ENCODE peak calls at places on chromosomes 13 and 19, in ten cellular contexts. O is A549, A is fibroblast of pulmonary artery, Y is AG04450, Z is mammary epithelial cell, C is neuronal stem cell, I is suprapubic skin, M is upper lobe of left lung, J is kidney epithelial cell, U is cardiac fibroblast. G is an unnamed sample.

GRCh38 chr19:10854350-10855089 is 6.3 kb downstream of the C19orf38 start:
- DNase-seq in Y (no peak), J (no peak), M (no peak), O (no peak), C (no peak), I (no peak), U (no peak), Z (no peak), A (no peak), G (no peak)

GRCh38 chr19:40623403-40624239 is 22.5 kb downstream of the LTBP4 start:
- DNase-seq in I (no peak), J (no peak), A (peak), U (no peak), M (no peak), Y (no peak), C (no peak), Z (no peak), O (peak), G (no peak)

GRCh38 chr13:95535243-95535642 is 17.3 kb upstream of the CLDN10 start:
- DNase-seq in I (no peak), Z (peak), Y (no peak), C (no peak), M (peak), A (peak), U (peak), J (peak), O (peak), G (no peak)

GRCh38 chr13:38636756-38637155 is 50.1 kb upstream of the FREM2 start:
- DNase-seq in C (no peak), O (no peak), U (no peak), Y (no peak), J (no peak), Z (no peak), A (no peak), I (no peak), M (peak), G (no peak)

GRCh38 chr19:5126498-5127223 is 157.7 kb downstream of the KDM4B start:
- DNase-seq in U (no peak), M (no peak), O (no peak), C (no peak), I (no peak), Y (no peak), J (no peak), Z (no peak), A (no peak), G (no peak)

GRCh38 chr19:413756-414420 is 4.9 kb upstream of the C2CD4C start:
- DNase-seq in O (no peak), J (no peak), A (no peak), I (no peak), U (no peak), M (peak), Y (no peak), C (no peak), Z (no peak), G (no peak)

GRCh38 chr19:16976471-16976870 is 50.1 kb downstream of the CPAMD8 start:
- DNase-seq in Y (no peak), A (no peak), C (no peak), O (no peak), M (no peak), J (no peak), I (no peak), Z (no peak), U (no peak), G (no peak)

GRCh38 chr19:16370671-16371391 is 46.2 kb downstream of the KLF2 start:
- DNase-seq in M (no peak), C (no peak), O (no peak), U (no peak), A (no peak), Z (no peak), Y (no peak), I (no peak), J (no peak), G (no peak)

GRCh38 chr19:43574424-43575155 is 737 bp downstream of the XRCC1 start:
- DNase-seq in A (no peak), C (no peak), M (no peak), J (no peak), O (no peak), Y (no peak), Z (peak), U (peak), I (no peak), G (no peak)

GRCh38 chr19:43575156-43575950 is at the start of the genes PINLYP and XRCC1:
- DNase-seq in J (peak), I (peak), C (peak), A (peak), Z (peak), O (peak), U (peak), M (peak), Y (peak), G (peak)

GRCh38 chr19:43578787-43579186 is 3.2 kb downstream of the PINLYP start:
- DNase-seq in I (no peak), J (no peak), M (no peak), Z (no peak), A (no peak), O (no peak), U (no peak), Y (no peak), C (no peak), G (no peak)

GRCh38 chr19:43576479-43576878 is 878 bp downstream of the PINLYP start:
- DNase-seq in Z (peak), O (no peak), Y (no peak), U (no peak), C (no peak), J (no peak), I (no peak), M (no peak), A (no peak), G (no peak)

DNA sequence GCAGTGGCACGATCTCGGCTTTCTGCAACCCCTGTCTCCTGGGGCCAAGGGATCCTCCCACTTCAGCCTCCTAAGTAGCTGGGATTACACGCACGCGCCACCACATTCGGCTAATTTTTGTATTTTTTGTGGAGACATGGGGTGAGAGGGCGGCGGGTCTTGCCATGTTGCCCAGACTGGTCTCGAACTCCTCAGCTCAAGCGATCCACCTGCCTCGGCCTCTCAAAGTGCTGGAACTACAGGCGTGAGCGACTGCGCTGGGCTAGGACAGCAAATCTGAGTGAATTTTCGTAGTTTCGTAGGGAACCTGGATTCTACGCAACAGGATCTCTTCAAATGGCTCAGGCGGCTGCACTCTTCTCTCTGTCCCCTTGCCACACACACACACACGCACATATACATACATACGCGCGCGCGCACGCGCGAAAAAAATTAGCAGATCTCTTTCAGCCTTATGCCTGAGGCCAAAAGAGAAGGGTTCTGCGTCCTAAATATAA is 402 bp downstream of the PINLYP start:
- DNase-seq in U (no peak), C (no peak), A (no peak), Y (no peak), I (no peak), O (no peak), Z (peak), M (no peak), J (no peak), G (no peak)
- H3K4me3 ChIP-seq in U (peak), C (peak), A (peak), Y (peak), I (peak), O (peak), Z (peak), M (no peak), J (peak), G (peak)

GRCh38 chr19:46935066-46935663 is 74.4 kb downstream of the ARHGAP35 start:
- DNase-seq in I (no peak), Z (no peak), Y (no peak), J (no peak), C (no peak), O (no peak), M (no peak), U (no peak), A (no peak), G (no peak)
- H3K4me3 ChIP-seq in I (no peak), Z (no peak), Y (no peak), J (no peak), C (no peak), O (no peak), M (no peak), U (no peak), A (no peak), G (no peak)

GRCh38 chr13:41970918-41971317 is 10.0 kb upstream of the VWA8 start:
- DNase-seq in I (no peak), U (no peak), A (no peak), M (no peak), Z (no peak), J (no peak), Y (no peak), O (no peak), C (no peak), G (no peak)

GRCh38 chr13:41970022-41970421 is 9.1 kb upstream of the VWA8 start:
- DNase-seq in I (no peak), O (no peak), M (no peak), J (no peak), Z (no peak), Y (no peak), A (no peak), C (no peak), U (no peak), G (no peak)

GRCh38 chr13:41973247-41973741 is 12.4 kb upstream of the VWA8 start:
- DNase-seq in O (no peak), Z (no peak), Y (no peak), U (no peak), A (no peak), I (no peak), M (no peak), J (no peak), C (no peak), G (no peak)

GRCh38 chr13:41974262-41974900 is 13.5 kb upstream of the VWA8 start:
- DNase-seq in J (no peak), O (no peak), Z (peak), U (no peak), I (no peak), A (no peak), Y (no peak), C (no peak), M (no peak), G (no peak)

GRCh38 chr13:41971848-41972247 is 10.9 kb upstream of the VWA8 start:
- DNase-seq in C (no peak), J (no peak), A (no peak), O (no peak), I (no peak), Y (no peak), Z (no peak), U (no peak), M (no peak), G (no peak)
- H3K4me3 ChIP-seq in C (no peak), J (no peak), A (no peak), O (no peak), I (no peak), Y (no peak), Z (no peak), U (no peak), M (no peak), G (no peak)

GRCh38 chr19:48837081-48837524 is 812 bp upstream of the HSD17B14 start:
- DNase-seq in U (peak), A (peak), J (no peak), I (peak), Z (no peak), C (peak), M (peak), O (peak), Y (no peak), G (peak)
- H3K4me3 ChIP-seq in U (no peak), A (peak), J (peak), I (peak), Z (no peak), C (peak), M (no peak), O (peak), Y (peak), G (peak)

DNA sequence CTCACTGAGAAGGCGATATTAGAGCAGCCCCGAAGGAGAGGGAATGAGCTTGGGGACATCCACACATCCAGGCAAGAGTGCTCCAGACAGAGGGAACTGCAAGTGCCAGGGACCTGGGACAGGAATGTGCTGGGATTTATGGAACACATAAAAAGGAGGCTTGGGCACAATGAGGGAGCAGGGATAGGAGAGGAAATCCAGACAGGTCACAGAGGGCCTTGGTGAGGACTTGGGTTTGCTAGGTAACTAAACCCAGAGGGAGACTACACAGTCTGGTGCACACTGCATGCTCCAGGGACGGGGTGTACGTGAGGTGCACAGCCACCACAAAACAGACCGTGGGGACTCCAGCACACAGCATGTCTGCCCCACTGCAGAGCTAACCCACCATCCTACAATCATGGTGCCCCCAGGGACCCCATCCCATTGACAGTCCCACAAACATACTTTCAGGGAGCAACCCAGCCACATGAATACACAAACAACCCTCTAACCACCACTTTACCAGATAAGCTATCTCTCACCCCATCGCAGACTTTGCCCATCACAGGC is 5.6 kb upstream of the ZFP36 start:
- DNase-seq in C (no peak), Y (no peak), I (no peak), J (no peak), M (no peak), U (no peak), A (no peak), O (peak), Z (no peak), G (peak)
- H3K4me3 ChIP-seq in C (no peak), Y (no peak), I (no peak), J (no peak), M (no peak), U (no peak), A (no peak), O (no peak), Z (no peak), G (peak)

GRCh38 chr19:2721570-2722540 is 683 bp upstream of the DIRAS1 start:
- DNase-seq in C (no peak), U (no peak), A (no peak), Z (no peak), Y (no peak), M (no peak), O (no peak), I (no peak), J (no peak), G (no peak)
- H3K4me3 ChIP-seq in C (peak), U (peak), A (no peak), Z (no peak), Y (peak), M (no peak), O (peak), I (peak), J (peak), G (peak)

GRCh38 chr19:37635076-37636056 is 19.9 kb downstream of the ZFP30 start:
- DNase-seq in A (peak), Y (no peak), Z (no peak), J (no peak), I (no peak), M (no peak), C (no peak), U (no peak), O (no peak), G (no peak)
- H3K4me3 ChIP-seq in A (no peak), Y (no peak), Z (no peak), J (no peak), I (no peak), M (no peak), C (no peak), U (no peak), O (no peak), G (peak)